ENCODE peak calls at places on chromosomes 3 and 15, in nine cellular contexts. K is RWPE2; P is cardiac muscle cell; O is CD8-positive, alpha-beta T cell; B is pancreas; U is IMR-90; L is DND-41; J is fibroblast of lung; N is psoas muscle. Z is an unnamed sample.

GRCh38 chr3:138062626-138063025 is 52.7 kb downstream of the CLDN18 start:
- DNase-seq in L (no peak), P (no peak), N (no peak), K (no peak), O (no peak), B (no peak), U (peak; percentile 83), J (peak; percentile 70), Z (no peak)

GRCh38 chr3:66592927-66593625 is 92.3 kb upstream of the LRIG1 start:
- DNase-seq in J (peak; percentile 87), N (no peak), B (no peak), L (no peak), P (no peak), O (no peak), K (no peak), U (peak; percentile 69), Z (no peak)

GRCh38 chr3:186551387-186551786 is 7.2 kb upstream of the CRYGS start:
- DNase-seq in N (no peak), L (no peak), P (no peak), K (no peak), O (no peak), J (no peak), B (no peak), U (no peak), Z (no peak)

GRCh38 chr3:172447611-172448579 is at the start of gene GHSR:
- DNase-seq in K (no peak), L (peak; percentile 13), J (no peak), P (no peak), O (no peak), B (no peak), U (no peak), N (no peak), Z (no peak)

GRCh38 chr3:8503461-8503860 is 1.8 kb downstream of the LMCD1 start:
- DNase-seq in K (no peak), U (no peak), L (no peak), O (no peak), B (no peak), P (no peak), J (peak; percentile 60), N (no peak), Z (no peak)

GRCh38 chr15:99857836-99858235 is 124.6 kb upstream of the LYSMD4 start:
- DNase-seq in L (no peak), U (no peak), B (no peak), P (peak; percentile 19), J (no peak), K (no peak), O (no peak), N (no peak), Z (no peak)

GRCh38 chr15:69679623-69680228 is 227.1 kb downstream of the RPLP1 start:
- DNase-seq in P (no peak), U (no peak), N (no peak), K (no peak), L (no peak), B (no peak), O (no peak), J (no peak), Z (no peak)

GRCh38 chr3:10992017-10992945 is at the start of gene SLC6A1:
- DNase-seq in B (no peak), J (peak; percentile 3), N (peak; percentile 38), U (no peak), P (peak; percentile 32), L (no peak), O (no peak), K (no peak), Z (no peak)

GRCh38 chr3:49462222-49462621 is 7.8 kb upstream of the DAG1 start:
- DNase-seq in U (peak; percentile 67), P (no peak), J (peak; percentile 74), L (no peak), K (no peak), N (no peak), B (no peak), O (no peak), Z (no peak)

GRCh38 chr3:170180107-170180951 is 1.2 kb downstream of the PHC3 start:
- DNase-seq in U (peak; percentile 42), O (no peak), J (peak; percentile 18), L (peak; percentile 45), N (no peak), K (no peak), P (peak; percentile 58), B (no peak), Z (no peak)

GRCh38 chr3:170178631-170179030 is 2.9 kb downstream of the PHC3 start:
- DNase-seq in N (no peak), P (no peak), L (peak; percentile 67), K (no peak), O (peak; percentile 46), J (no peak), B (no peak), U (no peak), Z (no peak)

GRCh38 chr3:170179444-170179843 is 2.1 kb downstream of the PHC3 start:
- DNase-seq in U (no peak), O (no peak), N (no peak), L (no peak), J (no peak), K (no peak), P (no peak), B (no peak), Z (no peak)

GRCh38 chr3:170180952-170181876 is at the start of gene PHC3:
- DNase-seq in L (peak; percentile 95), K (peak; percentile 85), P (peak; percentile 95), N (peak; percentile 94), O (peak; percentile 88), B (peak; percentile 92), U (peak; percentile 85), J (peak; percentile 83), Z (peak; percentile 93)
- TF ChIP-seq CTCF in L (no peak), K (no peak), P (no peak), N (peak; percentile 15), O (no peak), B (no peak), U (no peak), J (no peak), Z (peak; percentile 28)

GRCh38 chr3:136532766-136533165 is 219.4 kb downstream of the STAG1 start:
- DNase-seq in U (no peak), K (no peak), J (no peak), P (no peak), L (no peak), B (no peak), O (no peak), N (no peak), Z (no peak)
- H3K9me3 ChIP-seq in U (no peaks in the 10 kb centered on the region), K (no peaks in the 10 kb centered on the region), J (no peaks in the 10 kb centered on the region), P (no peaks in the 10 kb centered on the region), L (peaks cover 23% of the 10 kb centered on the region), B (no peaks in the 10 kb centered on the region), O (no peaks in the 10 kb centered on the region), N (peaks cover 9% of the 10 kb centered on the region), Z (peaks cover 11% of the 10 kb centered on the region)

GRCh38 chr3:177827517-177828249 is 630.4 kb upstream of the TBL1XR1 start:
- DNase-seq in B (no peak), P (no peak), U (peak; percentile 91), N (no peak), O (no peak), J (peak; percentile 92), K (no peak), L (no peak), Z (no peak)
- H3K4me3 ChIP-seq in B (no peak overlapping the region), P (no peak overlapping the region), U (no peak overlapping the region), N (no peak overlapping the region), O (no peak overlapping the region), J (no peak overlapping the region), K (no peak overlapping the region), L (no peak overlapping the region), Z (no peak overlapping the region)

GRCh38 chr15:77549552-77550274 is 83.0 kb downstream of the LINGO1 start:
- DNase-seq in L (no peak), B (no peak), J (no peak), P (no peak), O (no peak), U (no peak), K (no peak), N (no peak), Z (no peak)
- TF ChIP-seq CTCF in L (no peak), B (no peak), J (no peak), P (no peak), O (no peak), U (no peak), K (no peak), N (no peak), Z (no peak)

GRCh38 chr3:177776656-177777055 is 579.4 kb upstream of the TBL1XR1 start:
- DNase-seq in B (no peak), P (peak; percentile 65), J (peak; percentile 98), U (peak; percentile 80), N (no peak), K (peak; percentile 71), O (no peak), L (no peak), Z (no peak)
- H3K9me3 ChIP-seq in B (no peaks in the 10 kb centered on the region), P (no peaks in the 10 kb centered on the region), J (no peaks in the 10 kb centered on the region), U (no peaks in the 10 kb centered on the region), N (no peaks in the 10 kb centered on the region), K (no peaks in the 10 kb centered on the region), O (no peaks in the 10 kb centered on the region), L (no peaks in the 10 kb centered on the region), Z (no peaks in the 10 kb centered on the region)

DNA sequence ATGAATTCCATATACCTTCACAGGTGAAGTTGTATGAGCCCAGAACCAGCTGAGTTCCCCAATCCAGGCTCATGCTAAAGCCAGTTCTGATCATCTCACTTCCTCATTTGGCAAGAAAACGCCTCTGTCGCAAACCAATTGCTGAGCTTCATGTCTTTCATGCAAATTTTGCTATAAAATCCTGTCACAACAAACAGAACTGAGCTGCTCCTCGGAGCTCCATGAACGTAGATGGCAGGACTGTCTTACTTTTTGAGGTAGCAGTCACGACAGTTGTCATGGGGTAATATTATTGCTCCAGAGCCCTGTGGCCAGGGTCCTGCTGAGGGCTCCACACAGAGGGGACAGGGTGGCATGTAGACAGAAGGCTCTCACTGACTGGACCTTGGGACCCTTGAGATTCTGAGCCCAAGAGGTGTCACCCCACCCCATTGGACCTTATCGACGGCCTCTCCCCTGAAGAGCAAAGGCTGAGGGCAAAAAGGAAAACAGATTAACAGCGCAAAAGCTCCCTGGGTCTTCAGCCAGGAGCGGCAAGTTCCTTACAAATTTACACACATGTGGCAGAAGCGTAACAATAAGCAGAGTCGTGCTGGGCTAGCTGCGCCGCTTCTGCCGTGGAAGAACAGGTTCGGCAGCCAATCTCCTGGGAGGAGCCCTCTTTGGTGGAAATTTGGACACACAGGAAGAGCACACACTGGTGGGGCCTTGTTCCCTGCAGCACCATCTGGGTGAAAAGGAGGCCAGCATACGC is 249.2 kb downstream of the OPA1 start:
- DNase-seq in U (no peak), P (no peak), K (no peak), O (no peak), L (no peak), B (peak; percentile 35), J (no peak), N (no peak), Z (no peak)
- H3K4me3 ChIP-seq in U (no peak overlapping the region), P (no peak overlapping the region), K (no peak overlapping the region), O (no peak overlapping the region), L (no peak overlapping the region), B (no peak overlapping the region), J (no peak overlapping the region), N (no peak overlapping the region), Z (peak overlapping the region; percentile 29)